ENCODE peak calls at places on chromosomes 1 and 21, in five cellular contexts. Y is body of pancreas; C is lower lobe of right lung; T is naive thymus-derived CD4-positive, alpha-beta T cell; Q is PC-3. L is an unnamed sample. For H3K4me1, the result is how much of the 10 kb centered on the place peaks cover.

GRCh38 chr1:94983343-94983742 is 56.4 kb upstream of the CNN3 start:
- DNase-seq in Y (no peak), C (no peak), Q (peak), T (no peak), L (no peak)

GRCh38 chr1:159869173-159869572 is 6.7 kb upstream of the VSIG8 start:
- DNase-seq in Q (peak), Y (peak), C (no peak), T (no peak), L (no peak)

GRCh38 chr1:161098161-161099068 is at the start of gene KLHDC9:
- DNase-seq in C (peak), Y (peak), Q (peak), T (peak), L (peak)

GRCh38 chr1:190179817-190180216 is 297.8 kb downstream of the BRINP3 start:
- DNase-seq in T (no peak), Y (no peak), Q (peak), C (no peak), L (no peak)

GRCh38 chr1:219790834-219791615 is 137.3 kb downstream of the SLC30A10 start:
- DNase-seq in Y (no peak), C (no peak), Q (peak), T (no peak), L (no peak)

GRCh38 chr1:22556391-22557104 is 6.7 kb upstream of the EPHA8 start:
- DNase-seq in T (no peak), Q (no peak), C (no peak), Y (no peak), L (no peak)

GRCh38 chr1:76425104-76425842 is 350.7 kb downstream of the ST6GALNAC3 start:
- DNase-seq in Q (no peak), C (no peak), T (no peak), Y (no peak), L (no peak)

GRCh38 chr1:24427469-24427862 is 11.9 kb downstream of the NIPAL3 start:
- DNase-seq in T (no peak), C (no peak), Q (no peak), Y (no peak), L (no peak)

GRCh38 chr1:90201467-90202358 is 206.8 kb downstream of the ZNF326 start:
- DNase-seq in Q (no peak), Y (no peak), C (no peak), T (no peak), L (no peak)

GRCh38 chr1:204319462-204319861 is 40.3 kb downstream of the PLEKHA6 start:
- DNase-seq in Q (peak), C (no peak), Y (no peak), T (no peak), L (no peak)

GRCh38 chr1:50333595-50333974 is 89.7 kb downstream of the DMRTA2 start:
- DNase-seq in Q (peak), T (peak), C (peak), Y (peak), L (no peak)

GRCh38 chr21:30257773-30258172 is 25.0 kb downstream of the KRTAP24-1 start:
- DNase-seq in Q (peak), T (no peak), Y (no peak), C (no peak), L (peak)

GRCh38 chr1:50503515-50503914 is 80.3 kb upstream of the DMRTA2 start:
- DNase-seq in C (no peak), Q (no peak), T (no peak), Y (no peak), L (no peak)

GRCh38 chr1:10020086-10020485 is 12.7 kb upstream of the UBE4B start:
- DNase-seq in Q (no peak), Y (no peak), T (no peak), C (no peak), L (no peak)

GRCh38 chr1:6985528-6986276 is 200.4 kb downstream of the CAMTA1 start:
- DNase-seq in Y (no peak), C (no peak), Q (no peak), T (no peak), L (no peak)

GRCh38 chr1:40394456-40395172 is 21.1 kb downstream of the SMAP2 start:
- DNase-seq in C (no peak), T (peak), Q (no peak), Y (no peak), L (peak)

GRCh38 chr1:201265771-201266170 is 17.5 kb upstream of the PKP1 start:
- DNase-seq in T (no peak), C (no peak), Y (no peak), Q (peak), L (no peak)

GRCh38 chr1:15287591-15287990 is 40.6 kb downstream of the FHAD1 start:
- DNase-seq in C (no peak), Q (no peak), Y (no peak), T (no peak), L (no peak)

GRCh38 chr21:26837539-26837938 is 7.7 kb downstream of the ADAMTS1 start:
- DNase-seq in Q (no peak), T (no peak), Y (no peak), C (no peak), L (no peak)
- H3K4me1 ChIP-seq in Q (under half), T (under half), Y (under half), C (under half), L (under half)

DNA sequence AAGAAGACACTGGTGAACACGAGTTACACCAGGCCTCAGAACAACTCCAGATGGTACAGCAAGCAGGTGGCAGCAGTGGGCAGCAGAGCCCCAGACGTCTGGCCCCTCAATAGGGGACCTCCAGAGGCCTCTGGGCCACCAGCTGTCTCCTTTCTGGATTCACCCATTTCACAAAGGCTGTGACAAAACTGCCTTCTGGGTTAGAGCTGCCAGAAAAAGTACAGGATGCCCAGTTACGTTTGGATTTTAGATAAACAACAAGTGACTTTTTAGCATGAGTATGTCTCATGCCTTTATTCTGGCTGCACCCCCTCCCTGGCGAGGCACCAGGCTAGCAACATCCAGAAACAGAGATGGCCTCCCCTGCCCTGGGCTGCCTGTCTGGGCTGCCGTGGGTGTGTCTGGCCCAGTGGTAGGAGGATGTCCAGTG is 30.1 kb downstream of the ITPKB start:
- DNase-seq in Y (no peak), T (no peak), C (no peak), Q (no peak), L (no peak)
- H3K4me1 ChIP-seq in Y (under half), T (half or more), C (half or more), Q (under half), L (half or more)

GRCh38 chr21:43733529-43734071 is 14.7 kb downstream of the PDXK start:
- DNase-seq in T (no peak), Y (peak), C (no peak), Q (no peak), L (peak)
- H3K4me1 ChIP-seq in T (under half), Y (under half), C (half or more), Q (under half), L (under half)

DNA sequence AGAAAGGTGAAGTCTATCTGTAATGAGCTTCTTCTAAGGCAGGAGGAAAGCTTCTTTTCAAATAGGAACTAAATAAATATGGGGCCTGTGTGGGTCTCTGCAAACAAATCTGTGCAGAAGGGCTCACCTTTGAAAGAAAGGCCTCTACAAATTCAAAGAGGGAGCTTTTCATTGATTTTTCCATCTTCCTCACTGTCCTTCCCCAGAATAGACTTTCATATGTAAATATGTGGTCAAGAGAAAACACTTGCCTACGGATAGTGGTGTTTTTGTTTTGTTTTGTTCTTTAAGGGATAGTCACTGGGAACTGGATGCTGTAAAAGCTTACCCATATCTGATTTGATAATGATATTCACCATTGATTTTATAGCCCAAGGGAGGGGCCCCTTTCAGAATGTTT is 223.4 kb downstream of the DSCAM start:
- DNase-seq in C (no peak), T (no peak), Q (no peak), Y (no peak), L (no peak)
- H3K4me1 ChIP-seq in C (under half), T (under half), Q (under half), Y (under half), L (under half)

GRCh38 chr1:55197106-55197505 is 18.1 kb downstream of the USP24 start:
- DNase-seq in T (no peak), Q (no peak), Y (no peak), C (no peak), L (no peak)
- H3K4me1 ChIP-seq in T (under half), Q (under half), Y (under half), C (under half), L (under half)

GRCh38 chr1:66273674-66274073 is 260.3 kb upstream of the SGIP1 start:
- DNase-seq in C (no peak), Q (no peak), Y (no peak), T (no peak), L (no peak)

GRCh38 chr1:66275083-66275482 is 258.9 kb upstream of the SGIP1 start:
- DNase-seq in Y (no peak), T (peak), C (no peak), Q (no peak), L (peak)

GRCh38 chr1:66276229-66276628 is 257.7 kb upstream of the SGIP1 start:
- DNase-seq in C (no peak), Y (no peak), Q (no peak), T (peak), L (no peak)

GRCh38 chr1:66275601-66276023 is 258.3 kb upstream of the SGIP1 start:
- DNase-seq in Y (no peak), T (no peak), Q (no peak), C (no peak), L (peak)

DNA sequence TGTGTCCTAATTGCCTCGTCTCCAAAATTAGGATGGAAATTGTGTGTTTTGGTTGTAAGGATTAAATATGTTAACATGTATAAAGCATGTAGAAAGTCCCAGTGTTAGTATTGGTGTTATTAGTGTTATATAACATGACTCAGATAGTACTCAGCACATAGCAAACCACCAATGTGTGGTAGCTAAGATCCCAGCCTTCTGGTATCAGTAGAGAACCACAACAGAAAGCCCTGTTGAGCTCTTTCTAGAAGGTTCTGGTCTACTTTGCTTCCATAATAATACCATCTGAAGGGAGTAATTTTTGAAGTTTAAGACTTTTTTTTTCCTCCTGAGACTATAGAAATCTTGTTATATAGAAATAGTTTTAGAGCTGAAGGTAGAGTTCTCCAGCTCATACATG is 259.3 kb upstream of the SGIP1 start:
- DNase-seq in T (no peak), Q (peak), C (no peak), Y (no peak), L (no peak)
- H3K4me1 ChIP-seq in T (half or more), Q (under half), C (half or more), Y (under half), L (under half)